ENCODE peak calls at places on chromosome 6, in seven cellular contexts. T, Z, H, Y, F, K and V are unnamed samples.

GRCh38 chr6:93792751-93793150 is 373.4 kb upstream of the EPHA7 start:
- DNase-seq in H (no peak), K (no peak), F (no peak), Y (no peak), Z (no peak), T (no peak), V (peak)

GRCh38 chr6:152635949-152636674 is 1.1 kb downstream of the SYNE1 start:
- DNase-seq in K (no peak), F (peak), Z (no peak), T (no peak), Y (no peak), H (peak), V (peak)

GRCh38 chr6:129426343-129426742 is 283.6 kb downstream of the ARHGAP18 start:
- DNase-seq in H (no peak), T (no peak), F (no peak), Z (no peak), K (no peak), Y (no peak), V (no peak)

GRCh38 chr6:125918681-125919566 is 37.6 kb upstream of the HINT3 start:
- DNase-seq in F (no peak), Y (no peak), Z (peak), K (peak), T (no peak), H (no peak), V (peak)

GRCh38 chr6:170444056-170444505 is 109.0 kb downstream of the PSMB1 start:
- DNase-seq in K (no peak), F (no peak), Y (no peak), Z (no peak), T (no peak), H (peak), V (no peak)

GRCh38 chr6:16184129-16184528 is 54.3 kb upstream of the GMPR start:
- DNase-seq in H (no peak), Y (no peak), Z (peak), F (no peak), K (peak), T (peak), V (peak)

GRCh38 chr6:156269751-156270369 is 507.3 kb upstream of the ARID1B start:
- DNase-seq in K (no peak), F (no peak), Y (no peak), Z (no peak), H (no peak), T (no peak), V (no peak)

GRCh38 chr6:18551228-18551627 is 164.1 kb downstream of the RNF144B start:
- DNase-seq in H (no peak), F (no peak), Y (no peak), T (no peak), Z (peak), K (no peak), V (no peak)

GRCh38 chr6:21258665-21259064 is 334.9 kb upstream of the SOX4 start:
- DNase-seq in K (no peak), H (no peak), F (no peak), Z (no peak), T (no peak), Y (no peak), V (no peak)

GRCh38 chr6:25404693-25405169 is 125.6 kb downstream of the CARMIL1 start:
- DNase-seq in K (peak), Y (peak), Z (no peak), F (no peak), H (peak), T (no peak), V (no peak)

GRCh38 chr6:116447052-116447451 is 14.1 kb upstream of the CALHM6 start:
- DNase-seq in Y (no peak), F (no peak), K (no peak), Z (no peak), T (no peak), H (no peak), V (no peak)

GRCh38 chr6:148329568-148330299 is 12.9 kb upstream of the SASH1 start:
- DNase-seq in Z (peak), Y (no peak), H (no peak), T (no peak), K (no peak), F (no peak), V (no peak)

GRCh38 chr6:149037026-149037734 is 280.3 kb upstream of the TAB2 start:
- DNase-seq in H (no peak), T (no peak), K (no peak), Y (no peak), Z (no peak), F (peak), V (peak)

GRCh38 chr6:114304304-114304887 is 38.4 kb downstream of the HS3ST5 start:
- DNase-seq in Z (no peak), T (no peak), F (no peak), K (no peak), Y (no peak), H (no peak), V (peak)

GRCh38 chr6:15798856-15799255 is 136.0 kb upstream of the DTNBP1 start:
- DNase-seq in F (no peak), H (no peak), Z (no peak), Y (no peak), T (no peak), K (no peak), V (no peak)

GRCh38 chr6:83462524-83462923 is 31.7 kb upstream of the ME1 start:
- DNase-seq in F (no peak), Z (no peak), Y (no peak), H (no peak), K (no peak), T (no peak), V (no peak)

GRCh38 chr6:125019281-125019680 is 57.0 kb downstream of the RNF217 start:
- DNase-seq in Z (no peak), Y (no peak), T (no peak), K (no peak), H (no peak), F (no peak), V (no peak)

GRCh38 chr6:36968266-36968977 is 13.9 kb downstream of the PI16 start:
- DNase-seq in H (no peak), Y (no peak), Z (peak), T (no peak), F (no peak), K (peak), V (no peak)

GRCh38 chr6:138107752-138108592 is 753 bp upstream of the PERP start:
- DNase-seq in K (peak), H (peak), F (no peak), Y (no peak), T (no peak), Z (peak), V (peak)

GRCh38 chr6:16393326-16393725 is 154.9 kb downstream of the GMPR start:
- DNase-seq in H (no peak), Y (no peak), K (no peak), T (no peak), F (no peak), Z (no peak), V (no peak)

GRCh38 chr6:129114992-129115391 is 232.1 kb downstream of the LAMA2 start:
- DNase-seq in Z (no peak), T (no peak), H (no peak), Y (no peak), F (no peak), K (no peak), V (no peak)

GRCh38 chr6:115898246-115898645 is 162.4 kb downstream of the FRK start:
- DNase-seq in K (no peak), T (no peak), F (no peak), H (no peak), Y (no peak), Z (no peak), V (no peak)

GRCh38 chr6:25070547-25071366 is 135.0 kb upstream of the RIPOR2 start:
- DNase-seq in Z (peak), Y (peak), F (peak), T (peak), H (peak), K (peak), V (peak)

GRCh38 chr6:37954791-37955190 is 135.3 kb downstream of the ZFAND3 start:
- DNase-seq in Z (no peak), K (no peak), Y (no peak), H (no peak), F (no peak), T (no peak), V (no peak)

GRCh38 chr6:150229775-150230561 is 87.1 kb downstream of the PPP1R14C start:
- DNase-seq in F (no peak), H (no peak), T (no peak), Y (no peak), Z (peak), K (no peak), V (no peak)

GRCh38 chr6:6152060-6152459 is 145.3 kb upstream of the NRN1 start:
- DNase-seq in Z (no peak), H (no peak), K (no peak), T (no peak), Y (no peak), F (no peak), V (peak)